ENCODE peak calls at places on chromosomes 12 and 14, in nine cellular contexts. O is T-helper 17 cell, M is psoas muscle, I is A549, D is tibial artery, W is amniotic stem cell, S is T-helper 22 cell, X is GM12878, K is A172. E is an unnamed sample.

GRCh38 chr12:31877884-31878283 is 81.3 kb upstream of the RESF1 start:
- DNase-seq in O (no peak), M (no peak), I (no peak), D (no peak), W (no peak), S (no peak), X (no peak), K (no peak), E (no peak)

GRCh38 chr14:89833120-89833521 is 121.4 kb downstream of the EFCAB11 start:
- DNase-seq in O (no peak), M (no peak), I (no peak), D (no peak), W (no peak), S (no peak), X (no peak), K (no peak), E (no peak)

GRCh38 chr12:70520847-70521246 is 116.4 kb downstream of the PTPRB start:
- DNase-seq in O (no peak), M (no peak), I (no peak), D (no peak), W (no peak), S (no peak), X (no peak), K (no peak), E (no peak)

GRCh38 chr14:63045612-63046320 is 508 bp upstream of the KCNH5 start:
- DNase-seq in O (no peak), M (peak), I (peak), D (no peak), W (no peak), S (no peak), X (no peak), K (no peak), E (no peak)

GRCh38 chr14:94041551-94042346 is 15.6 kb downstream of the OTUB2 start:
- DNase-seq in O (no peak), M (no peak), I (no peak), D (no peak), W (no peak), S (no peak), X (no peak), K (no peak), E (no peak)

GRCh38 chr12:87086118-87086891 is 830.1 kb upstream of the MGAT4C start:
- DNase-seq in O (no peak), M (no peak), I (peak), D (no peak), W (no peak), S (no peak), X (no peak), K (peak), E (no peak)

GRCh38 chr14:77037886-77038511 is 9.5 kb upstream of the IRF2BPL start:
- DNase-seq in O (peak), M (no peak), I (no peak), D (peak), W (no peak), S (peak), X (no peak), K (peak), E (no peak)

GRCh38 chr14:96250545-96250944 is 5.5 kb upstream of the BDKRB1 start:
- DNase-seq in O (no peak), M (no peak), I (no peak), D (no peak), W (no peak), S (no peak), X (no peak), K (no peak), E (no peak)

GRCh38 chr12:110931315-110931728 is 10.9 kb upstream of the MYL2 start:
- DNase-seq in O (no peak), M (peak), I (no peak), D (no peak), W (no peak), S (no peak), X (no peak), K (peak), E (no peak)

GRCh38 chr12:98998697-98999299 is 353.7 kb downstream of the APAF1 start:
- DNase-seq in O (no peak), M (no peak), I (peak), D (no peak), W (peak), S (no peak), X (no peak), K (peak), E (peak)

GRCh38 chr12:6476496-6476895 is 6.0 kb upstream of the VAMP1 start:
- DNase-seq in O (no peak), M (no peak), I (no peak), D (no peak), W (peak), S (no peak), X (no peak), K (peak), E (no peak)

GRCh38 chr12:118377005-118377890 is 893 bp downstream of the SUDS3 start:
- DNase-seq in O (no peak), M (no peak), I (no peak), D (no peak), W (no peak), S (no peak), X (no peak), K (no peak), E (no peak)

GRCh38 chr12:25994901-25995625 is 36.6 kb downstream of the RASSF8 start:
- DNase-seq in O (no peak), M (no peak), I (no peak), D (no peak), W (no peak), S (no peak), X (no peak), K (no peak), E (no peak)

GRCh38 chr14:102901633-102902032 is 20.8 kb upstream of the AMN start:
- DNase-seq in O (no peak), M (no peak), I (no peak), D (no peak), W (no peak), S (no peak), X (peak), K (no peak), E (no peak)

GRCh38 chr14:51188566-51189185 is 51.4 kb upstream of the TMX1 start:
- DNase-seq in O (no peak), M (no peak), I (no peak), D (no peak), W (no peak), S (no peak), X (no peak), K (no peak), E (no peak)

GRCh38 chr14:63662776-63663175 is 21.1 kb upstream of the WDR89 start:
- DNase-seq in O (no peak), M (no peak), I (no peak), D (no peak), W (no peak), S (no peak), X (no peak), K (no peak), E (no peak)

GRCh38 chr14:37864861-37865718 is 269.7 kb downstream of the TTC6 start:
- DNase-seq in O (no peak), M (no peak), I (peak), D (no peak), W (no peak), S (no peak), X (no peak), K (peak), E (no peak)